ENCODE peak calls at places on chromosomes 13 and 19, in five cellular contexts. N, M, S, O and L are unnamed samples.

GRCh38 chr19:7757358-7757757 is 5.7 kb upstream of the CLEC4M start:
- DNase-seq in S (no peak), O (no peak), M (no peak), N (no peak), L (no peak)

GRCh38 chr13:110912651-110913051 is 2.2 kb downstream of the ANKRD10 start:
- DNase-seq in M (no peak), N (peak; percentile 90), S (peak; percentile 73), O (no peak), L (no peak)

GRCh38 chr13:46739447-46740125 is 57.4 kb downstream of the ESD start:
- DNase-seq in O (no peak), M (no peak), N (no peak), S (no peak), L (no peak)

GRCh38 chr13:31278874-31279273 is 79.1 kb downstream of the B3GLCT start:
- DNase-seq in M (no peak), S (no peak), N (no peak), O (no peak), L (no peak)

GRCh38 chr19:17455711-17456123 is 5.0 kb downstream of the NXNL1 start:
- DNase-seq in S (no peak), N (no peak), O (no peak), M (no peak), L (no peak)

GRCh38 chr19:43751466-43752220 is 3.1 kb downstream of the SMG9 start:
- DNase-seq in O (no peak), M (peak; percentile 33), N (peak; percentile 74), S (no peak), L (no peak)

GRCh38 chr13:32314968-32315254 is 252 bp downstream of the ZAR1L start:
- DNase-seq in S (peak; percentile 63), M (peak; percentile 42), O (no peak), N (peak; percentile 44), L (no peak)

GRCh38 chr19:10219678-10220077 is 11.5 kb downstream of the S1PR2 start:
- DNase-seq in S (peak; percentile 64), M (peak; percentile 49), N (peak; percentile 89), O (no peak), L (no peak)

GRCh38 chr19:18633321-18633720 is 3.5 kb upstream of the KLHL26 start:
- DNase-seq in S (no peak), N (no peak), M (no peak), O (no peak), L (no peak)

GRCh38 chr19:14090509-14091085 is at the start of gene SAMD1:
- DNase-seq in O (peak; percentile 45), S (peak; percentile 94), N (peak; percentile 83), M (peak; percentile 59), L (peak; percentile 78)

GRCh38 chr19:33394723-33395560 is 21.4 kb downstream of the CEBPG start:
- DNase-seq in S (peak; percentile 14), M (no peak), O (no peak), N (no peak), L (no peak)

GRCh38 chr19:15378529-15379082 is 981 bp downstream of the AKAP8 start:
- DNase-seq in N (peak; percentile 41), O (no peak), M (peak; percentile 52), S (peak; percentile 52), L (no peak)

GRCh38 chr13:74847966-74848365 is 634.0 kb downstream of the TBC1D4 start:
- DNase-seq in O (no peak), M (no peak), S (no peak), N (no peak), L (no peak)

GRCh38 chr13:101473458-101473857 is 21.0 kb downstream of the ITGBL1 start:
- DNase-seq in S (peak; percentile 92), M (peak; percentile 82), N (peak; percentile 91), O (no peak), L (no peak)

GRCh38 chr19:6039541-6040225 is 61.7 kb upstream of the RANBP3 start:
- DNase-seq in O (no peak), N (no peak), M (no peak), S (no peak), L (no peak)

GRCh38 chr13:73985789-73986188 is 148.4 kb downstream of the KLF12 start:
- DNase-seq in O (no peak), N (no peak), M (no peak), S (no peak), L (no peak)

GRCh38 chr19:50657672-50658437 is 8.6 kb downstream of the C19orf81 start:
- DNase-seq in N (peak; percentile 98), O (peak; percentile 92), S (peak; percentile 86), M (peak; percentile 86), L (peak; percentile 92)

GRCh38 chr13:47598340-47598911 is 402.6 kb downstream of the SUCLA2 start:
- DNase-seq in S (peak; percentile 50), O (no peak), N (peak; percentile 13), M (no peak), L (no peak)

GRCh38 chr19:42270346-42271044 is 1.4 kb downstream of the CIC start:
- DNase-seq in M (peak; percentile 94), N (no peak), S (peak; percentile 61), O (peak; percentile 76), L (no peak)

GRCh38 chr19:19334989-19335344 is 14.3 kb downstream of the MAU2 start:
- DNase-seq in O (no peak), N (no peak), M (no peak), S (no peak), L (no peak)

GRCh38 chr19:12711187-12711586 is 12.5 kb downstream of the TNPO2 start:
- DNase-seq in M (no peak), N (no peak), S (no peak), O (no peak), L (no peak)

GRCh38 chr13:73138967-73139491 is 80.2 kb downstream of the KLF5 start:
- DNase-seq in O (no peak), M (no peak), S (no peak), N (no peak), L (no peak)

GRCh38 chr19:12833747-12834417 is 497 bp downstream of the RTBDN start:
- DNase-seq in S (no peak), M (no peak), O (no peak), N (no peak), L (no peak)

DNA sequence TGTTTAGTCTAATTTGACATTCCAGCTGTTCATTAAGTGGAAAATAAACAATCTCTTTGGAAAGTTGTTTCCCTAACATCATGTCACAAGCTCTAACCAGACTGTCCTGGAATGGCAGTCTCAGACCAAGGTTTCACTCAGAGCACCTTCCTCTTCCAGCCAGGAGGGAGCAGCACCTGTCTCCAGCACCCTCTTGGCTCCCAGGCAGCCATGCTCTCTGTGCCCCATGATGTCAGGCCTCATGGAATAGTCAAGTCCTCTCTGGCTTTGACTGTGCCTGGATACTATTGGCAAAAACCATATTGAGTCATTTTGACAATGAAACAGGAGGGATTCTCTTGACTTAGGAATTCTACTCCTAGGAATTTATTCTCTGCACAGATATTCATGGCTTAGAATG is 171.4 kb downstream of the OXGR1 start:
- DNase-seq in O (no peak), N (no peak), S (peak; percentile 7), M (peak; percentile 21), L (no peak)
- TF ChIP-seq CTCF in O (no peak), N (no peak), S (no peak), M (peak; percentile 40), L (no peak)

GRCh38 chr13:52450012-52450792 is at the start of gene VPS36:
- DNase-seq in M (peak; percentile 94), N (peak; percentile 92), S (peak; percentile 94), O (peak; percentile 57), L (peak; percentile 93)

GRCh38 chr13:52449323-52450011 is 967 bp downstream of the VPS36 start:
- DNase-seq in O (no peak), N (no peak), S (no peak), M (peak; percentile 20), L (no peak)

GRCh38 chr13:52447815-52448552 is 2.5 kb downstream of the VPS36 start:
- DNase-seq in O (no peak), M (peak; percentile 24), S (no peak), N (no peak), L (no peak)

GRCh38 chr13:52452470-52452869 is 2.0 kb upstream of the VPS36 start:
- DNase-seq in O (no peak), M (no peak), N (no peak), S (no peak), L (no peak)

GRCh38 chr13:52450793-52451116 is 321 bp upstream of the VPS36 start:
- DNase-seq in S (no peak), M (no peak), N (no peak), O (no peak), L (no peak)
- TF ChIP-seq CTCF in S (no peak), M (no peak), N (no peak), O (no peak), L (peak; percentile 74)

GRCh38 chr13:78138756-78139155 is 220.1 kb upstream of the EDNRB start:
- DNase-seq in N (no peak), S (no peak), O (no peak), M (no peak), L (no peak)

GRCh38 chr13:78133511-78133910 is 214.9 kb upstream of the EDNRB start:
- DNase-seq in N (no peak), M (no peak), O (no peak), S (no peak), L (no peak)

GRCh38 chr13:78136966-78137365 is 218.3 kb upstream of the EDNRB start:
- DNase-seq in S (no peak), N (no peak), O (no peak), M (no peak), L (no peak)

GRCh38 chr13:78139765-78140164 is 221.1 kb upstream of the EDNRB start:
- DNase-seq in O (no peak), S (no peak), N (no peak), M (no peak), L (no peak)

DNA sequence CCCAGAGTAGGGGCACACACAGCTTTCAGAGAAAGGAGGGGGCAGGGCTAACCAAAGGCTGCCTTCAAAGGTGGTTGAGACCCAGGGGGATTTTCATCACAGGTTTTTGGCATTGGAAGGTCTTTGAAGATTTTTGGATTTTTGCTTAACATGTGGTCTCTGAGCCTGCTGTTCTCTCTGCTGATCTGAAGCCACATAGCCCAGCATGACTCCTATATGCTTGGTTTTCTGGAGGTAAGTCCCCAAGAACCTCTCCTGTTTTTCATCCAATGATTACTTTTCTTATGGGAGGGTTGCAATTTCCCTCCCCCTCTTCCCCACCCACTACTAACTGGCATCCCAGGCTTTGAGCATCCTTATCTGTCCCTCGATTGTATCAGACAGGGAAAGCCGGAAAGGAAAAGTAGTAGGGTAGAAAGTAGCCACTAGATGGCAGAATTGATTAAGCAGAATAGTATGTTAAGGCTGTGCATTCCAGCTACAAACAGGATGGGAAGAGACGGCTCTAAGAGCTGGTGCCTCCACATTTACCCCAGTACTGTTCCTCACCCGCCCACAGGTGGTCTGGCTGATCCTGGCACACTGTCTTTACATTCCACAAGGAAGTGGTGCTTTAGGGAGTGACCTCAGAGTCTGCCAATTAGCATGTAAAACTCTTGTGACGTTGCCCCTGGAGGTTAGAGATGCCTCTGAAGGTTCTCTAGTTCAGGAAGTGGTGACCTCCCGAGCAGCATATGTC is 218.9 kb upstream of the EDNRB start:
- DNase-seq in N (peak; percentile 72), M (peak; percentile 48), S (peak; percentile 78), O (peak; percentile 20), L (no peak)
- TF ChIP-seq CTCF in N (peak; percentile 78), M (peak; percentile 72), S (peak; percentile 81), O (peak; percentile 75), L (peak; percentile 58)

GRCh38 chr13:97512732-97513131 is 78.8 kb downstream of the RAP2A start:
- DNase-seq in O (no peak), M (no peak), N (no peak), S (no peak), L (no peak)
- TF ChIP-seq CTCF in O (no peak), M (no peak), N (peak; percentile 8), S (no peak), L (no peak)